ENCODE peak calls at places on chromosomes 5 and 9, in eight cellular contexts. One of them, this sample, is unnamed.

GRCh38 chr5:133741396-133741795 is 129.1 kb upstream of the FSTL4 start:
- DNase-seq in neuronal stem cell: no peak
- DNase-seq in effector memory CD4-positive, alpha-beta T cell: no peak
- DNase-seq in bronchial epithelial cell: no peak
- DNase-seq in IMR-90: no peak
- DNase-seq in lung: no peak
- DNase-seq in GM23248: no peak
- DNase-seq in lower lobe of right lung: no peak
- DNase-seq in this sample: no peak

GRCh38 chr5:132498686-132499271 is 8.2 kb upstream of the IRF1 start:
- DNase-seq in bronchial epithelial cell: no peak
- DNase-seq in lower lobe of right lung: no peak
- DNase-seq in GM23248: no peak
- DNase-seq in IMR-90: peak; percentile 20
- DNase-seq in lung: no peak
- DNase-seq in effector memory CD4-positive, alpha-beta T cell: no peak
- DNase-seq in neuronal stem cell: no peak
- DNase-seq in this sample: no peak

GRCh38 chr5:155418960-155419579 is 405.5 kb downstream of the KIF4B start:
- DNase-seq in GM23248: no peak
- DNase-seq in IMR-90: no peak
- DNase-seq in neuronal stem cell: no peak
- DNase-seq in lung: no peak
- DNase-seq in bronchial epithelial cell: peak; percentile 2
- DNase-seq in lower lobe of right lung: no peak
- DNase-seq in effector memory CD4-positive, alpha-beta T cell: no peak
- DNase-seq in this sample: no peak

GRCh38 chr5:132526290-132526973 is 16.9 kb downstream of the IL5 start:
- DNase-seq in lower lobe of right lung: peak; percentile 49
- DNase-seq in GM23248: peak; percentile 66
- DNase-seq in bronchial epithelial cell: peak; percentile 53
- DNase-seq in IMR-90: peak; percentile 50
- DNase-seq in effector memory CD4-positive, alpha-beta T cell: no peak
- DNase-seq in neuronal stem cell: peak; percentile 69
- DNase-seq in lung: no peak
- DNase-seq in this sample: peak; percentile 51

GRCh38 chr9:122835313-122835731 is 6.9 kb upstream of the PDCL start:
- DNase-seq in bronchial epithelial cell: no peak
- DNase-seq in IMR-90: no peak
- DNase-seq in lower lobe of right lung: no peak
- DNase-seq in lung: no peak
- DNase-seq in effector memory CD4-positive, alpha-beta T cell: no peak
- DNase-seq in GM23248: no peak
- DNase-seq in neuronal stem cell: no peak
- DNase-seq in this sample: peak; percentile 78

GRCh38 chr5:169667896-169668674 is 31.0 kb downstream of the DOCK2 start:
- DNase-seq in bronchial epithelial cell: peak; percentile 31
- DNase-seq in effector memory CD4-positive, alpha-beta T cell: no peak
- DNase-seq in IMR-90: peak; percentile 17
- DNase-seq in lung: no peak
- DNase-seq in neuronal stem cell: no peak
- DNase-seq in GM23248: peak; percentile 23
- DNase-seq in lower lobe of right lung: no peak
- DNase-seq in this sample: no peak

GRCh38 chr5:75616286-75616810 is 5.1 kb downstream of the ANKDD1B start:
- DNase-seq in lung: no peak
- DNase-seq in IMR-90: no peak
- DNase-seq in GM23248: no peak
- DNase-seq in lower lobe of right lung: no peak
- DNase-seq in bronchial epithelial cell: no peak
- DNase-seq in neuronal stem cell: no peak
- DNase-seq in effector memory CD4-positive, alpha-beta T cell: no peak
- DNase-seq in this sample: no peak

GRCh38 chr5:39006650-39007049 is 67.5 kb downstream of the RICTOR start:
- DNase-seq in neuronal stem cell: no peak
- DNase-seq in IMR-90: no peak
- DNase-seq in effector memory CD4-positive, alpha-beta T cell: no peak
- DNase-seq in lower lobe of right lung: no peak
- DNase-seq in lung: no peak
- DNase-seq in GM23248: no peak
- DNase-seq in bronchial epithelial cell: no peak
- DNase-seq in this sample: no peak

GRCh38 chr5:19739691-19740090 is 248.3 kb downstream of the CDH18 start:
- DNase-seq in neuronal stem cell: peak; percentile 4
- DNase-seq in GM23248: no peak
- DNase-seq in effector memory CD4-positive, alpha-beta T cell: no peak
- DNase-seq in bronchial epithelial cell: no peak
- DNase-seq in lung: no peak
- DNase-seq in lower lobe of right lung: no peak
- DNase-seq in IMR-90: no peak
- DNase-seq in this sample: no peak

GRCh38 chr9:35749515-35750255 is 598 bp downstream of the RGP1 start:
- DNase-seq in lower lobe of right lung: peak; percentile 67
- DNase-seq in IMR-90: no peak
- DNase-seq in GM23248: peak; percentile 57
- DNase-seq in effector memory CD4-positive, alpha-beta T cell: no peak
- DNase-seq in lung: peak; percentile 56
- DNase-seq in bronchial epithelial cell: peak; percentile 40
- DNase-seq in neuronal stem cell: no peak
- DNase-seq in this sample: peak; percentile 41

GRCh38 chr5:102855684-102856373 is 100.7 kb downstream of the PAM start:
- DNase-seq in lung: no peak
- DNase-seq in GM23248: peak; percentile 52
- DNase-seq in neuronal stem cell: no peak
- DNase-seq in IMR-90: no peak
- DNase-seq in effector memory CD4-positive, alpha-beta T cell: no peak
- DNase-seq in bronchial epithelial cell: no peak
- DNase-seq in lower lobe of right lung: no peak
- DNase-seq in this sample: no peak

GRCh38 chr9:33734911-33735310 is 60.5 kb upstream of the PRSS3 start:
- DNase-seq in GM23248: no peak
- DNase-seq in neuronal stem cell: no peak
- DNase-seq in lower lobe of right lung: no peak
- DNase-seq in bronchial epithelial cell: peak; percentile 46
- DNase-seq in lung: no peak
- DNase-seq in IMR-90: no peak
- DNase-seq in effector memory CD4-positive, alpha-beta T cell: no peak
- DNase-seq in this sample: no peak

GRCh38 chr5:7017004-7017770 is 304.0 kb downstream of the TENT4A start:
- DNase-seq in lower lobe of right lung: no peak
- DNase-seq in lung: no peak
- DNase-seq in neuronal stem cell: no peak
- DNase-seq in effector memory CD4-positive, alpha-beta T cell: no peak
- DNase-seq in GM23248: no peak
- DNase-seq in IMR-90: no peak
- DNase-seq in bronchial epithelial cell: no peak
- DNase-seq in this sample: no peak

GRCh38 chr5:80990527-80990926 is 30.4 kb downstream of the RASGRF2 start:
- DNase-seq in neuronal stem cell: no peak
- DNase-seq in lung: no peak
- DNase-seq in lower lobe of right lung: no peak
- DNase-seq in effector memory CD4-positive, alpha-beta T cell: no peak
- DNase-seq in bronchial epithelial cell: no peak
- DNase-seq in IMR-90: no peak
- DNase-seq in GM23248: no peak
- DNase-seq in this sample: peak; percentile 29

GRCh38 chr9:109387206-109387605 is 66.3 kb upstream of the EPB41L4B start:
- DNase-seq in lower lobe of right lung: no peak
- DNase-seq in bronchial epithelial cell: no peak
- DNase-seq in GM23248: peak; percentile 43
- DNase-seq in lung: no peak
- DNase-seq in effector memory CD4-positive, alpha-beta T cell: no peak
- DNase-seq in neuronal stem cell: no peak
- DNase-seq in IMR-90: no peak
- DNase-seq in this sample: no peak

DNA sequence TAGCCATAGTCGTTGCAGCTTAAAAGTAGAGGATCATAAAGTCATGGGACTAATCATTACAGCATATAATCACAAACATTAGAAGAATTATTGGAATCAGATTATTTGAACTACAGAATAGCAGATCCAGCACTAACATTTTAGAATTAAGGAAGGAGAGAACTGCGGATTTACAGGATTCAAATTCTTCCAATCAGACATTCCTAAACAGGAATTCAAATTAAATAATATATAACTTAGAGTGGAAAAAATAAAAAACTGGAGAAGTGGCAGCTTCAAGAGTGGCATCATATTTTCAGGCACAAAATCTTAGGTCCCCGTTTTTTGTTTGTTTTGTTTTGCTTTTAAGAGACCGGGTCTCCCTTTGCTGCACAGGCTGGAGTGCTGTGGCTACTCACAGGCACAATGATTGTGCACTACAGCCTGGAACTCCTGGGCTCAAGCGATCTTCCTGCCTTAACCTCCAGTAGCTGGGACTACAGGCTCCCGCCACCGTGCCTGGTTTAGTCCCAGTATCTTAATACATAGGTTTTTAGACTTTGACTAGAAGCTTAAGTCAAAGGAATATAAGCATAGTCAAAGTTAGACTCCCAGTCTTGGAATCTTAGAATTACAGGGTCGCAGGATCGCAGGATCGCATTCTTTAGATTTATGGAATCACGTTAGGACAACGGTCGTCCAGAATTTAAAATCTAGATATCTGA is 2.1 kb upstream of the FOXE1 start:
- DNase-seq in IMR-90: no peak
- DNase-seq in GM23248: no peak
- DNase-seq in lung: no peak
- DNase-seq in neuronal stem cell: no peak
- DNase-seq in lower lobe of right lung: no peak
- DNase-seq in effector memory CD4-positive, alpha-beta T cell: no peak
- DNase-seq in bronchial epithelial cell: no peak
- DNase-seq in this sample: no peak
- H3K27me3 ChIP-seq in IMR-90: peaks cover 96% of the 10 kb centered on the region
- H3K27me3 ChIP-seq in GM23248: peaks cover 89% of the 10 kb centered on the region
- H3K27me3 ChIP-seq in lung: peaks cover 20% of the 10 kb centered on the region
- H3K27me3 ChIP-seq in neuronal stem cell: peaks cover 99% of the 10 kb centered on the region
- H3K27me3 ChIP-seq in lower lobe of right lung: peaks cover 100% of the 10 kb centered on the region
- H3K27me3 ChIP-seq in effector memory CD4-positive, alpha-beta T cell: peaks cover 76% of the 10 kb centered on the region
- H3K27me3 ChIP-seq in bronchial epithelial cell: peaks cover 61% of the 10 kb centered on the region
- H3K27me3 ChIP-seq in this sample: peaks cover 100% of the 10 kb centered on the region

DNA sequence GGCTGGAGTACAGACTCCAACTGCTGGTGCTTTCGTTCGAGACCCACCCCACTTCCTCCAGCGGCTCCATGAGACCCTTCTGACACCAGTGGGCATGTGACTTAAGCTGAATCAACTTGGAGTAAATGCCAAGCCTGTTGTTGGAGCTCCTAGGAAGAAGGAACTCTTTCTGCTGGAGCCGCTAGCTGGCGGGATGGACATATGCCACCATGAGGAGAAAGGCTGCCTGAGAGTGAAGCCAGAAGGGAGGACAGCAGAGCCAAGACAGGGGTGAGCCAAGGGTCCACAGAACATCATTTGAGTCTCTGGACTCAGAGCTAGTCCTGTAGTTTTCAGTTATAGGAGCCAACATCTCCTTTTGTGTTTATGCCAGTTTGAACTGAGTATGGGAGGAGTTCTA is 35.9 kb downstream of the ANXA6 start:
- DNase-seq in IMR-90: no peak
- DNase-seq in lower lobe of right lung: no peak
- DNase-seq in neuronal stem cell: no peak
- DNase-seq in bronchial epithelial cell: no peak
- DNase-seq in effector memory CD4-positive, alpha-beta T cell: no peak
- DNase-seq in GM23248: no peak
- DNase-seq in lung: no peak
- DNase-seq in this sample: no peak
- H3K36me3 ChIP-seq in IMR-90: peaks cover 83% of the 10 kb centered on the region
- H3K36me3 ChIP-seq in lower lobe of right lung: peaks cover 85% of the 10 kb centered on the region
- H3K36me3 ChIP-seq in neuronal stem cell: peaks cover 90% of the 10 kb centered on the region
- H3K36me3 ChIP-seq in bronchial epithelial cell: no peaks in the 10 kb centered on the region
- H3K36me3 ChIP-seq in effector memory CD4-positive, alpha-beta T cell: peaks cover 93% of the 10 kb centered on the region
- H3K36me3 ChIP-seq in GM23248: peaks cover 49% of the 10 kb centered on the region
- H3K36me3 ChIP-seq in lung: peaks cover 13% of the 10 kb centered on the region
- H3K36me3 ChIP-seq in this sample: peaks cover 20% of the 10 kb centered on the region

DNA sequence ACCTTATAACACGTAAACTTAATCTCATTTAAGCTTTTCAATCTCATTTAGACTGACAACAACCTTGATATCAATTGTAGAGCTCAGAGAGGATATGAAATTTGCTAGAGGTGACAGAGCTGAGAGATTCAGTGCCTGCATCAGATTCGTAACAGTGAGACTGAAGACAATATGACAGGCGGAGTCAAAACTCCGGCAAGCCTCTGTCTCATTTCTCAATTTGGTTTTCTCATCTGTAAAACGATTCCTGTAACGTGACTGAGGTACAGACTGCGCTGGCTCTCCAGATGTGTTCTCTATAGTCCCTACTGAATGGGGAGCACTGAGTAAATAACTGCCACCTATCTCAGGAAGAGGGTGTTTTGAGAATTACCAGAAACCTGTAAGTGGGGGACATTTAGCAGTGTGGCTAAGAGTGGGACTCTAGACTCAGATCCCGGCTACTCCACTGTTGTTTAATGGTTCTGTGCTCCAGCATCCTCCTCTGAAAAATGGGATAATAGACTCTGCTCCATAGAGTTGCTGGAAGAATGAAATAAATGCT is 3.0 kb upstream of the MCIDAS start:
- DNase-seq in GM23248: no peak
- DNase-seq in effector memory CD4-positive, alpha-beta T cell: no peak
- DNase-seq in lung: no peak
- DNase-seq in IMR-90: no peak
- DNase-seq in neuronal stem cell: no peak
- DNase-seq in lower lobe of right lung: no peak
- DNase-seq in bronchial epithelial cell: no peak
- DNase-seq in this sample: no peak
- H3K27me3 ChIP-seq in GM23248: peaks cover 73% of the 10 kb centered on the region
- H3K27me3 ChIP-seq in effector memory CD4-positive, alpha-beta T cell: peaks cover 82% of the 10 kb centered on the region
- H3K27me3 ChIP-seq in lung: peaks cover 15% of the 10 kb centered on the region
- H3K27me3 ChIP-seq in IMR-90: peaks cover 96% of the 10 kb centered on the region
- H3K27me3 ChIP-seq in neuronal stem cell: peaks cover 92% of the 10 kb centered on the region
- H3K27me3 ChIP-seq in lower lobe of right lung: peaks cover 100% of the 10 kb centered on the region
- H3K27me3 ChIP-seq in bronchial epithelial cell: no peaks in the 10 kb centered on the region
- H3K27me3 ChIP-seq in this sample: peaks cover 99% of the 10 kb centered on the region

GRCh38 chr9:7791364-7791763 is 8.2 kb downstream of the DMAC1 start:
- DNase-seq in bronchial epithelial cell: no peak
- DNase-seq in GM23248: no peak
- DNase-seq in IMR-90: no peak
- DNase-seq in effector memory CD4-positive, alpha-beta T cell: no peak
- DNase-seq in neuronal stem cell: no peak
- DNase-seq in lower lobe of right lung: no peak
- DNase-seq in lung: no peak
- DNase-seq in this sample: no peak

GRCh38 chr9:7790819-7791182 is 8.8 kb downstream of the DMAC1 start:
- DNase-seq in IMR-90: no peak
- DNase-seq in lower lobe of right lung: no peak
- DNase-seq in neuronal stem cell: no peak
- DNase-seq in lung: no peak
- DNase-seq in GM23248: no peak
- DNase-seq in bronchial epithelial cell: no peak
- DNase-seq in effector memory CD4-positive, alpha-beta T cell: no peak
- DNase-seq in this sample: no peak

GRCh38 chr9:7799234-7799933 is at the start of gene DMAC1:
- DNase-seq in effector memory CD4-positive, alpha-beta T cell: peak; percentile 30
- DNase-seq in lower lobe of right lung: peak; percentile 87
- DNase-seq in bronchial epithelial cell: peak; percentile 87
- DNase-seq in lung: peak; percentile 85
- DNase-seq in IMR-90: peak; percentile 84
- DNase-seq in GM23248: peak; percentile 91
- DNase-seq in neuronal stem cell: peak; percentile 70
- DNase-seq in this sample: peak; percentile 80

GRCh38 chr9:7790022-7790818 is 9.4 kb downstream of the DMAC1 start:
- DNase-seq in lung: no peak
- DNase-seq in lower lobe of right lung: no peak
- DNase-seq in GM23248: no peak
- DNase-seq in neuronal stem cell: no peak
- DNase-seq in effector memory CD4-positive, alpha-beta T cell: no peak
- DNase-seq in bronchial epithelial cell: no peak
- DNase-seq in IMR-90: no peak
- DNase-seq in this sample: no peak

GRCh38 chr9:7794196-7794595 is 5.4 kb downstream of the DMAC1 start:
- DNase-seq in IMR-90: no peak
- DNase-seq in bronchial epithelial cell: peak; percentile 29
- DNase-seq in effector memory CD4-positive, alpha-beta T cell: no peak
- DNase-seq in GM23248: no peak
- DNase-seq in lung: no peak
- DNase-seq in lower lobe of right lung: no peak
- DNase-seq in neuronal stem cell: no peak
- DNase-seq in this sample: no peak
- H3K36me3 ChIP-seq in IMR-90: peaks cover 9% of the 10 kb centered on the region
- H3K36me3 ChIP-seq in bronchial epithelial cell: peaks cover 7% of the 10 kb centered on the region
- H3K36me3 ChIP-seq in effector memory CD4-positive, alpha-beta T cell: peaks cover 23% of the 10 kb centered on the region
- H3K36me3 ChIP-seq in GM23248: peaks cover 9% of the 10 kb centered on the region
- H3K36me3 ChIP-seq in lung: peaks cover 9% of the 10 kb centered on the region
- H3K36me3 ChIP-seq in lower lobe of right lung: peaks cover 36% of the 10 kb centered on the region
- H3K36me3 ChIP-seq in neuronal stem cell: peaks cover 62% of the 10 kb centered on the region
- H3K36me3 ChIP-seq in this sample: peaks cover 5% of the 10 kb centered on the region

This sample was measured in H7.